ENCODE peak calls at places on chromosomes 3 and 15, in six cellular contexts. M, H, S, V, E and W are unnamed samples.

GRCh38 chr3:128166971-128167453 is 13.7 kb downstream of the EEFSEC start:
- DNase-seq in M (no peak), H (no peak), S (peak), V (no peak), E (no peak), W (no peak)

GRCh38 chr3:157070186-157070585 is 89.8 kb downstream of the CCNL1 start:
- DNase-seq in M (no peak), H (no peak), S (no peak), V (no peak), E (no peak), W (no peak)

GRCh38 chr3:185645596-185646381 is 59.7 kb downstream of the SENP2 start:
- DNase-seq in M (no peak), H (no peak), S (no peak), V (no peak), E (no peak), W (no peak)

GRCh38 chr15:35595656-35596055 is 49.7 kb upstream of the DPH6 start:
- DNase-seq in M (no peak), H (no peak), S (no peak), V (no peak), E (no peak), W (no peak)

GRCh38 chr15:87736401-87736800 is 520.1 kb downstream of the NTRK3 start:
- DNase-seq in M (no peak), H (no peak), S (no peak), V (no peak), E (no peak), W (no peak)

GRCh38 chr15:82315519-82316246 is 33.6 kb downstream of the GOLGA6L10 start:
- DNase-seq in M (no peak), H (no peak), S (no peak), V (no peak), E (no peak), W (no peak)

GRCh38 chr3:100590114-100590839 is 19.1 kb upstream of the ADGRG7 start:
- DNase-seq in M (no peak), H (peak), S (peak), V (peak), E (no peak), W (peak)

GRCh38 chr15:68305420-68305871 is 27.9 kb downstream of the FEM1B start:
- DNase-seq in M (no peak), H (no peak), S (no peak), V (no peak), E (no peak), W (no peak)

GRCh38 chr3:81666502-81667121 is 94.8 kb downstream of the GBE1 start:
- DNase-seq in M (no peak), H (no peak), S (no peak), V (no peak), E (no peak), W (no peak)

GRCh38 chr15:26020871-26021270 is 157.7 kb upstream of the ATP10A start:
- DNase-seq in M (no peak), H (no peak), S (no peak), V (no peak), E (no peak), W (no peak)

GRCh38 chr3:184175506-184175905 is 851 bp downstream of the AP2M1 start:
- DNase-seq in M (no peak), H (no peak), S (no peak), V (no peak), E (no peak), W (no peak)

GRCh38 chr3:64340636-64341240 is 115.5 kb upstream of the PRICKLE2 start:
- DNase-seq in M (no peak), H (no peak), S (no peak), V (no peak), E (no peak), W (no peak)

GRCh38 chr3:100602506-100603444 is 6.6 kb upstream of the ADGRG7 start:
- DNase-seq in M (no peak), H (no peak), S (peak), V (peak), E (no peak), W (no peak)

GRCh38 chr3:169895037-169895436 is 16.3 kb upstream of the SAMD7 start:
- DNase-seq in M (no peak), H (no peak), S (no peak), V (no peak), E (no peak), W (no peak)

GRCh38 chr3:13260259-13261103 is 159.6 kb downstream of the NUP210 start:
- DNase-seq in M (no peak), H (no peak), S (no peak), V (no peak), E (no peak), W (no peak)

GRCh38 chr15:78148392-78149067 is 632 bp upstream of the IDH3A start:
- DNase-seq in M (no peak), H (no peak), S (no peak), V (no peak), E (no peak), W (no peak)

GRCh38 chr3:31959951-31960792 is 20.9 kb downstream of the OSBPL10 start:
- DNase-seq in M (no peak), H (no peak), S (no peak), V (no peak), E (no peak), W (no peak)

GRCh38 chr3:64687381-64687780 is 419 bp downstream of the ADAMTS9 start:
- DNase-seq in M (no peak), H (no peak), S (no peak), V (no peak), E (no peak), W (no peak)

DNA sequence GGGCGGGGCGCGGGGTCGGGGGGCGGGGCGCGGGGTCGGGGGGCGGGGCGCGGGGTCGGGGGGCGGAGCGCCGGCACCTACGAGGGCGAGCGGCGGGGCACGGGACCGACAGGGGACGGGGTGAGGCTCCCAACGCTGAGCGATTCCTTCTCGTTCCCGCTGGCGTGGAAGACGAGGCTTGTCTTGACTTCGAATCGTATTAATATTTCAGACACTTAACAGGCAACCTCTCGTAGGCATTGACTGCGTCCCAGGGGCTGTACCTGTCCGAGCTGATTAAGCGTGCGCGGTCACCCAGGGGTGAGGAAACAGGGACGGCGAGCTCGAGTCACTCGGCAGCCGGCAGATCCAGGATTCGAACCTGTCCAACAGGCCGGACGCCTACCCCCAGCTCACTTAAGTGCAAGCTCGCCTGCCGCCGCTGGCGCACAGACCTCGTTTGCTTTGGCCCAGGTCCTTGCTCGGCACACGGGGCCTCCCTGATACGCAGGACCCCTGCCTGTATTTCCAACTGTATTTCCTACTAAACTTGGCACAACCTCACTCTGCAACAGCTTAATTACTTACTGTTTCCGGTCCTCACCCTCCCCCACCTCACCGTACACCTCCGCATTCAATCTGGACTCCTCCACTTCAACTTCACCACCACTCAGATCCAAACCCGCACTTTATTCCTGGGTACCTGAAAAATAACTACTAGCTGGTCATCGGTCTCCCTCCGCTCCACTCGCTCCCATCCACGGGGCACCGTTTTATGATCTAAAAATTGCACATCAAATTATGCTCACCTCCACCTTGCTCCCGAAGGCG is 680 bp upstream of the ZXDC start:
- DNase-seq in M (no peak), H (peak), S (no peak), V (no peak), E (no peak), W (no peak)
- TF ChIP-seq POLR2A in M (no peak), H (peak), S (peak), V (no peak), E (no peak), W (no peak)

DNA sequence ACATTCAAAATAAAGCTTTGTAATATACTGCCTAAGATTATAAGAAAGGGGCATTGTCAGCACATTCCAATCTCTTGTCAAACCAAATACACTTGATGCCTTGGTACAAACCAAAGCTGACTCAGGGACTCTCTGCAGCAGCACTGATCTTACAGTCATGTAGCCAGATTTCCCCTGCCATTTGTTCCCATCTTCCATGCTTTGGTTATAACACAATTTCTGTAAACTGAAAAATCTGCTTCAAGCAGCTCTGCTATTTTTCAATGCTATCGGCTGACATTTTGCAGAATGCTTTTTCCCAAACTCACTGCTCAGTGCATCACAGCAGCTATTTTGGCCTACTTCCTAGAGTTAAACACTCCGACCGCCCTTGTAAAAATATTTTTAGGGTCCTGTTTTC is 18.2 kb downstream of the PLOD2 start:
- DNase-seq in M (no peak), H (no peak), S (no peak), V (no peak), E (no peak), W (no peak)
- TF ChIP-seq POLR2AphosphoS5 in M (no peak), H (no peak), S (no peak), V (no peak), E (no peak), W (no peak)

DNA sequence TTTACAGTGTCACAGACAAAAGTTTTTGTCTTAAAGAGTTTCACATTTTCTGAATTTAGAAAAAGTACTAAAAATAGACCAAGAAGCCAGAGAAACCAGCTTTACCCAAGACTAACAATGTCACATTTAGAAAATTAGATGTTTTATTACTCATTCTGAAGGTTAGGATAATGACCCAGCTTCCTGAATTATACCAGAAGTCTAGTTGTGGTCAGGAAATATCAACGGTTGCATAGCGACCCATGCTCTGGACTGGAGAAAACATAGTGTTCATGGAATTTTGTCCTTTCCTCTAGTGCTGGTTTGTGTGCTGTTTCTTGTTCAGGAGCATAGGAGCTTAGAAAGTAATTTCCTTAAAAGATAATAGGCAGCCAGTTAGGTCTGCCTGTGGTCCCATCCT is 59.0 kb downstream of the DPPA2 start:
- DNase-seq in M (no peak), H (no peak), S (no peak), V (no peak), E (no peak), W (no peak)
- TF ChIP-seq TAF1 in M (no peak), H (no peak), S (no peak), V (no peak), E (no peak), W (no peak)

DNA sequence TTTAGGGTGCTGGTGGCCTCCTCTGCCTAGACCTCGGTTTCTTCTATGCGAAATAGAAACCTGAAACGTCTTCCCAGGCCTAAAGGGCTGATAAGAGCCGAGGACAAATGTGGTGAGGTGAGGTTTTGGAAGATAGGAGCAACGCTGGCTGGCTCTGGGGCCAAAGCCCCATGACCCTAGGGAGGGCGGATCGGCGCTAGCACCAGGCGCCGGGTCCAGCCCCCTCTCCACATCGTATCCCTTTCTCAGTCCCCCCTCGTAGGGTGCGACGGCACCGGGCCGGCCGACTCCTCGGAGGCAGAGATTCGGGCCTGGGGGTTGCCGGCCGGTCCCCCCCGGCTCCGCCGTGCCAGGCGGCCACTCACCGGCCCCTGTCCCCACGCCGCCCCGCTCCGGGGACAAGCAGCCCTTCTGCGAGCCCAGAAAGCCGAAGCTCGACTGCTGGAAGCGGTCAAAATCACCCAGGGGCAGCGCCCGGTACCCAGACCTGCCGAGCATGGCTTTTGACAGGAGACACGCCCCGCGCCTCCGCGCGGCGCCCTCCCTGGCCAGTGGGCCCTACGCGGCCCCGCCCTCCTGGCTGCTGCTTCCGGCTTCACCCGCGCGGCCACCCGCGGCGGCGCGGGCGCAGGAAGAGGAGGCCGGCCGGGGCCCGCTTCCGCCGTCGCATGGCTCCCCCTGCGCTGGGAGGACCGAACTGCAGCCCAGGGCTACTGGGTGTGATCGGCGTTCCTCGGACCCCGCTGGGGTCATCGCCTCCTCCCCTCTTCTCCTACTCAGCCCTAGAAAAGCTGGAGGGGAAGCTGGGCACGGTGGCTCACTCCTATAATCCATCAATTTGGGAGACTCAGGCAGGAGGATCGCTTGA is at the start of gene STOML1:
- DNase-seq in M (peak), H (peak), S (peak), V (no peak), E (peak), W (peak)
- TF ChIP-seq POLR2A in M (no peak), H (peak), S (peak), V (peak), E (no peak), W (peak)

DNA sequence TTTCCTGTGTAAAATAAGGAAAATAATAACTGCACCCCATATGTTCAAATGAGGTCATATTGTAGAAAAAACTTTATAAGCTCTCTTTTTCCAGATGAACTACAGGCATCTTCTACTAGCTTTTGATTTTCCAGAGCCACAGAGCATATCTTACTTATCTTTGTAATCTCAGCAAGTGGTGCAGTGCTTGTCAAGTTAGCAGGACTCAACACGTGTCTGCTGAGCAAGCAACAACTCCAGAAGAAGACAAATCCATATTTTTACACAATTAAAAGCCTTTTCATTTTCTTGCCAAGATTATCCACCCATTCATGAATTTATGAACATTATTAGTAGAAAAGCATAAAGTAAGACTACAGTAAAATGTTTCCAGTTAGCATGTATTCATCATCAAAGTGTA is 14.4 kb upstream of the TSC22D2 start:
- DNase-seq in M (no peak), H (no peak), S (no peak), V (no peak), E (no peak), W (no peak)
- TF ChIP-seq POLR2AphosphoS5 in M (no peak), H (no peak), S (no peak), V (no peak), E (no peak), W (no peak)

GRCh38 chr3:140859592-140860336 is 81.9 kb upstream of the SLC25A36 start:
- DNase-seq in M (no peak), H (no peak), S (no peak), V (no peak), E (no peak), W (no peak)

GRCh38 chr3:140857993-140858392 is 83.6 kb upstream of the SLC25A36 start:
- DNase-seq in M (no peak), H (no peak), S (no peak), V (no peak), E (no peak), W (no peak)

DNA sequence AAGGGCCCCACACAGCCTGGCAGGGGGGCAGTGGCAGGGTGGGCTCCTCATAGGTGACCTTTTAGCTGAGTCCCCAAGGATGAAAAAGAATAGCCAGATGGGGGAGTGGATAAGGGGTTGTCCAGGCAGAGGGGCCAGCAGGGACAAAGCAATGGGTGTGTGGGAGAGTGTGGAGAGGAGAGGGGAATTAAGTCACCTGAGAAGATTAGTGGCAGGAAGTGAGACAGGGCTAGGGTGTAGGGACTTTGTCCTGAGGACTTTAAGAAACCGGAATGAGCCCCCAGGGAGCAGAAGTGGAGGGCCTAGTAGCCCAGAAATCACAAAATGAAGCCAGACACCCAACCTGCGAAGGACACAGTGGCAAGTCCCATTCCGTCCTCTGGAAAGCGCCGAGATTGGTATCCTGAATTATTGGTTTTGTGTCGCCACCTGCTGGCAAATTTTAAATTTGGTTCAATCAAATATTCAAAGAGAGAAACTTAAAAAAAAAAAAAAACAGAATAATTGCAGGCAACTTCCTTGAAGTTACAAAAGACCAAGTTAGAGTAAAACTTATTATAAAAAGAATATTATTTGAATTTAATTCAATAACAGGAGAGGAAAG is 78.1 kb upstream of the SLC25A36 start:
- DNase-seq in M (peak), H (peak), S (peak), V (peak), E (peak), W (no peak)
- TF ChIP-seq TAF1 in M (no peak), H (no peak), S (no peak), V (no peak), E (no peak), W (no peak)

GRCh38 chr3:120705851-120706582 is 24.0 kb upstream of the HGD start:
- DNase-seq in M (no peak), H (no peak), S (no peak), V (no peak), E (no peak), W (no peak)
- TF ChIP-seq POLR2A in M (no peak), H (no peak), S (no peak), V (no peak), E (no peak), W (no peak)